ENCODE peak calls at places on chromosome 9, in nine cellular contexts. One of them, this sample, is unnamed.

GRCh38 chr9:125660557-125660956 is 46.5 kb downstream of the MAPKAP1 start:
- ATAC-seq in left lung: no peak
- ATAC-seq in psoas muscle: no peak
- ATAC-seq in T-cell: no peak
- ATAC-seq in left cardiac atrium: no peak
- ATAC-seq in foreskin keratinocyte: no peak
- ATAC-seq in CD8-positive, alpha-beta T cell: no peak
- ATAC-seq in right cardiac atrium: no peak
- ATAC-seq in heart left ventricle: no peak
- ATAC-seq in this sample: no peak

GRCh38 chr9:75152416-75152815 is 64.1 kb downstream of the OSTF1 start:
- ATAC-seq in CD8-positive, alpha-beta T cell: peak
- ATAC-seq in foreskin keratinocyte: no peak
- ATAC-seq in right cardiac atrium: no peak
- ATAC-seq in heart left ventricle: no peak
- ATAC-seq in T-cell: peak
- ATAC-seq in left lung: no peak
- ATAC-seq in left cardiac atrium: no peak
- ATAC-seq in psoas muscle: no peak
- ATAC-seq in this sample: peak

GRCh38 chr9:26939934-26940711 is 6.9 kb downstream of the PLAA start:
- ATAC-seq in psoas muscle: no peak
- ATAC-seq in CD8-positive, alpha-beta T cell: no peak
- ATAC-seq in right cardiac atrium: no peak
- ATAC-seq in foreskin keratinocyte: no peak
- ATAC-seq in left lung: no peak
- ATAC-seq in left cardiac atrium: no peak
- ATAC-seq in T-cell: peak
- ATAC-seq in heart left ventricle: no peak
- ATAC-seq in this sample: peak

GRCh38 chr9:83062011-83062652 is 810 bp downstream of the RASEF start:
- ATAC-seq in left lung: peak
- ATAC-seq in T-cell: no peak
- ATAC-seq in left cardiac atrium: peak
- ATAC-seq in heart left ventricle: no peak
- ATAC-seq in psoas muscle: no peak
- ATAC-seq in right cardiac atrium: no peak
- ATAC-seq in CD8-positive, alpha-beta T cell: no peak
- ATAC-seq in foreskin keratinocyte: peak
- ATAC-seq in this sample: no peak

GRCh38 chr9:86940774-86941173 is 6.5 kb downstream of the GAS1 start:
- ATAC-seq in left cardiac atrium: no peak
- ATAC-seq in psoas muscle: no peak
- ATAC-seq in heart left ventricle: no peak
- ATAC-seq in left lung: no peak
- ATAC-seq in T-cell: no peak
- ATAC-seq in foreskin keratinocyte: no peak
- ATAC-seq in CD8-positive, alpha-beta T cell: no peak
- ATAC-seq in right cardiac atrium: no peak
- ATAC-seq in this sample: no peak

GRCh38 chr9:96612105-96612965 is 7.3 kb downstream of the CDC14B start:
- ATAC-seq in psoas muscle: peak
- ATAC-seq in right cardiac atrium: peak
- ATAC-seq in heart left ventricle: peak
- ATAC-seq in T-cell: no peak
- ATAC-seq in left lung: peak
- ATAC-seq in foreskin keratinocyte: peak
- ATAC-seq in CD8-positive, alpha-beta T cell: no peak
- ATAC-seq in left cardiac atrium: peak
- ATAC-seq in this sample: no peak

GRCh38 chr9:114417511-114417910 is 29.7 kb upstream of the AKNA start:
- ATAC-seq in T-cell: no peak
- ATAC-seq in right cardiac atrium: no peak
- ATAC-seq in left cardiac atrium: no peak
- ATAC-seq in left lung: no peak
- ATAC-seq in psoas muscle: no peak
- ATAC-seq in heart left ventricle: no peak
- ATAC-seq in CD8-positive, alpha-beta T cell: no peak
- ATAC-seq in foreskin keratinocyte: no peak
- ATAC-seq in this sample: peak

GRCh38 chr9:133572821-133573361 is 36.3 kb downstream of the FAM163B start:
- ATAC-seq in psoas muscle: peak
- ATAC-seq in T-cell: no peak
- ATAC-seq in CD8-positive, alpha-beta T cell: no peak
- ATAC-seq in heart left ventricle: peak
- ATAC-seq in right cardiac atrium: peak
- ATAC-seq in left lung: peak
- ATAC-seq in foreskin keratinocyte: no peak
- ATAC-seq in left cardiac atrium: peak
- ATAC-seq in this sample: no peak

GRCh38 chr9:77977210-77977611 is 54.4 kb downstream of the GNAQ start:
- ATAC-seq in CD8-positive, alpha-beta T cell: peak
- ATAC-seq in left lung: peak
- ATAC-seq in foreskin keratinocyte: peak
- ATAC-seq in psoas muscle: peak
- ATAC-seq in left cardiac atrium: peak
- ATAC-seq in right cardiac atrium: peak
- ATAC-seq in T-cell: peak
- ATAC-seq in heart left ventricle: peak
- ATAC-seq in this sample: peak

GRCh38 chr9:90613502-90613901 is 29.1 kb downstream of the DIRAS2 start:
- ATAC-seq in left cardiac atrium: no peak
- ATAC-seq in heart left ventricle: no peak
- ATAC-seq in T-cell: no peak
- ATAC-seq in foreskin keratinocyte: no peak
- ATAC-seq in CD8-positive, alpha-beta T cell: no peak
- ATAC-seq in right cardiac atrium: no peak
- ATAC-seq in psoas muscle: no peak
- ATAC-seq in left lung: no peak
- ATAC-seq in this sample: no peak

GRCh38 chr9:133919253-133920115 is 72.6 kb downstream of the VAV2 start:
- ATAC-seq in left lung: no peak
- ATAC-seq in T-cell: no peak
- ATAC-seq in psoas muscle: no peak
- ATAC-seq in heart left ventricle: peak
- ATAC-seq in right cardiac atrium: peak
- ATAC-seq in CD8-positive, alpha-beta T cell: no peak
- ATAC-seq in foreskin keratinocyte: no peak
- ATAC-seq in left cardiac atrium: peak
- ATAC-seq in this sample: no peak

GRCh38 chr9:133945314-133945975 is 46.7 kb downstream of the VAV2 start:
- ATAC-seq in left lung: no peak
- ATAC-seq in right cardiac atrium: no peak
- ATAC-seq in foreskin keratinocyte: no peak
- ATAC-seq in left cardiac atrium: no peak
- ATAC-seq in heart left ventricle: no peak
- ATAC-seq in T-cell: no peak
- ATAC-seq in psoas muscle: no peak
- ATAC-seq in CD8-positive, alpha-beta T cell: no peak
- ATAC-seq in this sample: no peak

GRCh38 chr9:495739-496138 is 281.1 kb downstream of the DOCK8 start:
- ATAC-seq in heart left ventricle: no peak
- ATAC-seq in CD8-positive, alpha-beta T cell: no peak
- ATAC-seq in right cardiac atrium: no peak
- ATAC-seq in left lung: no peak
- ATAC-seq in T-cell: no peak
- ATAC-seq in foreskin keratinocyte: no peak
- ATAC-seq in left cardiac atrium: no peak
- ATAC-seq in psoas muscle: no peak
- ATAC-seq in this sample: no peak

GRCh38 chr9:7342721-7343120 is 456.9 kb downstream of the DMAC1 start:
- ATAC-seq in foreskin keratinocyte: no peak
- ATAC-seq in T-cell: no peak
- ATAC-seq in psoas muscle: no peak
- ATAC-seq in right cardiac atrium: no peak
- ATAC-seq in left lung: no peak
- ATAC-seq in left cardiac atrium: no peak
- ATAC-seq in CD8-positive, alpha-beta T cell: no peak
- ATAC-seq in heart left ventricle: no peak
- ATAC-seq in this sample: no peak

GRCh38 chr9:78973906-78974305 is 597.9 kb upstream of the TLE4 start:
- ATAC-seq in heart left ventricle: no peak
- ATAC-seq in left lung: no peak
- ATAC-seq in left cardiac atrium: no peak
- ATAC-seq in psoas muscle: no peak
- ATAC-seq in right cardiac atrium: no peak
- ATAC-seq in T-cell: no peak
- ATAC-seq in CD8-positive, alpha-beta T cell: no peak
- ATAC-seq in foreskin keratinocyte: peak
- ATAC-seq in this sample: no peak

GRCh38 chr9:112570731-112571167 is 84.1 kb downstream of the KIAA1958 start:
- ATAC-seq in psoas muscle: no peak
- ATAC-seq in heart left ventricle: no peak
- ATAC-seq in left lung: no peak
- ATAC-seq in foreskin keratinocyte: no peak
- ATAC-seq in T-cell: no peak
- ATAC-seq in CD8-positive, alpha-beta T cell: no peak
- ATAC-seq in left cardiac atrium: no peak
- ATAC-seq in right cardiac atrium: peak
- ATAC-seq in this sample: no peak

GRCh38 chr9:124376329-124376728 is 38.9 kb downstream of the PSMB7 start:
- ATAC-seq in psoas muscle: no peak
- ATAC-seq in right cardiac atrium: no peak
- ATAC-seq in foreskin keratinocyte: no peak
- ATAC-seq in heart left ventricle: no peak
- ATAC-seq in CD8-positive, alpha-beta T cell: no peak
- ATAC-seq in left lung: no peak
- ATAC-seq in T-cell: no peak
- ATAC-seq in left cardiac atrium: peak
- ATAC-seq in this sample: no peak

GRCh38 chr9:14031015-14031414 is 282.9 kb downstream of the NFIB start:
- ATAC-seq in heart left ventricle: peak
- ATAC-seq in left cardiac atrium: peak
- ATAC-seq in foreskin keratinocyte: peak
- ATAC-seq in left lung: no peak
- ATAC-seq in T-cell: no peak
- ATAC-seq in CD8-positive, alpha-beta T cell: no peak
- ATAC-seq in psoas muscle: peak
- ATAC-seq in right cardiac atrium: peak
- ATAC-seq in this sample: no peak

GRCh38 chr9:87883990-87884389 is 1.3 kb downstream of the SPATA31E1 start:
- ATAC-seq in right cardiac atrium: no peak
- ATAC-seq in left lung: no peak
- ATAC-seq in heart left ventricle: no peak
- ATAC-seq in T-cell: no peak
- ATAC-seq in foreskin keratinocyte: no peak
- ATAC-seq in psoas muscle: no peak
- ATAC-seq in CD8-positive, alpha-beta T cell: no peak
- ATAC-seq in left cardiac atrium: no peak
- ATAC-seq in this sample: no peak

This sample was measured in activated T-helper 17 cell treated with anti-CD3 and anti-CD28 coated beads, Interleukin-2, amount 50 U/mL, for 72 hours.